ENCODE peak calls at places on chromosome 2, in six cellular contexts. B is D341Med; M is posterior vena cava; G is stimulated activated effector memory CD8-positive, alpha-beta T cell treated with anti-CD3 and anti-CD28 coated beads, Interleukin-12 subunit alpha, Interleukin-12 subunit beta, amount 100 ng/mL, for 72 hours; D is GM13977; Y is OCI-LY7. Q is an unnamed sample.

GRCh38 chr2:204885747-204886146 is 340.5 kb downstream of the PARD3B start:
- DNase-seq in D (no peak), B (peak; percentile 27), Y (no peak), G (no peak), M (no peak), Q (no peak)

GRCh38 chr2:229025653-229026052 is 245.4 kb downstream of the PID1 start:
- DNase-seq in D (no peak), Y (no peak), G (no peak), B (no peak), M (no peak), Q (no peak)

GRCh38 chr2:10924441-10924840 is 12.7 kb downstream of the KCNF1 start:
- DNase-seq in B (no peak), M (peak; percentile 45), Y (no peak), G (no peak), D (no peak), Q (no peak)

GRCh38 chr2:49286045-49286444 is 131.7 kb upstream of the FSHR start:
- DNase-seq in M (no peak), Y (no peak), G (no peak), D (no peak), B (no peak), Q (no peak)

GRCh38 chr2:168738057-168738456 is 64.4 kb upstream of the NOSTRIN start:
- DNase-seq in M (no peak), B (no peak), D (no peak), Y (no peak), G (no peak), Q (no peak)

GRCh38 chr2:179569834-179570233 is 291.6 kb downstream of the ZNF385B start:
- DNase-seq in M (no peak), D (no peak), G (no peak), Y (no peak), B (no peak), Q (no peak)

GRCh38 chr2:52897511-52898085 is 870.0 kb upstream of the CHAC2 start:
- DNase-seq in M (no peak), G (no peak), B (no peak), D (no peak), Y (no peak), Q (no peak)

GRCh38 chr2:234514873-234515638 is 18.2 kb upstream of the ARL4C start:
- DNase-seq in M (no peak), G (no peak), D (no peak), Y (no peak), B (no peak), Q (no peak)

GRCh38 chr2:174350018-174350417 is 15.3 kb downstream of the SP9 start:
- DNase-seq in B (no peak), D (peak; percentile 35), Y (peak; percentile 32), G (no peak), M (no peak), Q (no peak)

GRCh38 chr2:11376071-11376470 is 31.6 kb upstream of the ROCK2 start:
- DNase-seq in M (no peak), Y (no peak), D (no peak), G (no peak), B (no peak), Q (no peak)

GRCh38 chr2:222440670-222441422 is 16.5 kb downstream of the SGPP2 start:
- DNase-seq in G (no peak), D (no peak), B (no peak), M (no peak), Y (no peak), Q (no peak)

GRCh38 chr2:152189622-152190495 is 14.3 kb upstream of the STAM2 start:
- DNase-seq in D (peak; percentile 48), B (peak; percentile 61), M (no peak), Y (peak; percentile 29), G (no peak), Q (peak; percentile 70)